ENCODE peak calls at places on chromosomes 13 and 19, in ten cellular contexts. L, W, X, Z, K, M, G, Y, E and N are unnamed samples.

GRCh38 chr13:97141564-97142005 is 80.5 kb upstream of the MBNL2 start:
- DNase-seq in L (no peak), W (peak; percentile 94), X (no peak), Z (no peak), K (peak; percentile 89), M (no peak), G (peak; percentile 93), Y (peak; percentile 26), E (peak; percentile 73), N (peak; percentile 71)

GRCh38 chr13:110444226-110444653 is 117.3 kb downstream of the RAB20 start:
- DNase-seq in L (no peak), W (peak; percentile 20), X (no peak), Z (peak; percentile 31), K (no peak), M (no peak), G (no peak), Y (no peak), E (peak; percentile 83), N (no peak)

GRCh38 chr13:33870046-33870668 is 52.2 kb downstream of the RFC3 start:
- DNase-seq in L (no peak), W (no peak), X (no peak), Z (no peak), K (no peak), M (no peak), G (no peak), Y (no peak), E (no peak), N (no peak)

GRCh38 chr19:5228932-5229777 is 111.5 kb downstream of the PTPRS start:
- DNase-seq in L (no peak), W (no peak), X (no peak), Z (no peak), K (peak; percentile 56), M (no peak), G (peak; percentile 53), Y (no peak), E (no peak), N (no peak)

GRCh38 chr13:112756967-112757758 is 67.3 kb downstream of the ATP11A start:
- DNase-seq in L (no peak), W (no peak), X (no peak), Z (no peak), K (no peak), M (no peak), G (no peak), Y (peak; percentile 77), E (no peak), N (no peak)

GRCh38 chr13:63393112-63393511 is 1977.5 kb upstream of the PCDH20 start:
- DNase-seq in L (no peak), W (peak; percentile 3), X (no peak), Z (no peak), K (peak; percentile 16), M (no peak), G (no peak), Y (no peak), E (no peak), N (no peak)

GRCh38 chr13:49308104-49308875 is 60.6 kb downstream of the CDADC1 start:
- DNase-seq in L (peak; percentile 71), W (peak; percentile 66), X (peak; percentile 61), Z (peak; percentile 85), K (no peak), M (no peak), G (peak; percentile 85), Y (no peak), E (peak; percentile 98), N (no peak)

GRCh38 chr13:42170029-42170428 is 101.9 kb upstream of the AKAP11 start:
- DNase-seq in L (no peak), W (no peak), X (no peak), Z (no peak), K (no peak), M (no peak), G (no peak), Y (peak; percentile 70), E (no peak), N (no peak)

GRCh38 chr19:39240421-39240820 is 4.4 kb downstream of the IFNL3 start:
- DNase-seq in L (no peak), W (no peak), X (no peak), Z (no peak), K (no peak), M (no peak), G (no peak), Y (no peak), E (no peak), N (no peak)

GRCh38 chr13:95492044-95492801 is 60.3 kb upstream of the CLDN10 start:
- DNase-seq in L (no peak), W (no peak), X (no peak), Z (no peak), K (peak; percentile 55), M (no peak), G (no peak), Y (peak; percentile 13), E (no peak), N (no peak)

GRCh38 chr13:69903081-69903480 is 204.5 kb upstream of the ATXN8OS start:
- DNase-seq in L (no peak), W (no peak), X (no peak), Z (no peak), K (no peak), M (no peak), G (no peak), Y (no peak), E (no peak), N (no peak)

GRCh38 chr13:25690582-25690981 is 318.8 kb downstream of the ATP8A2 start:
- DNase-seq in L (no peak), W (no peak), X (no peak), Z (no peak), K (no peak), M (no peak), G (no peak), Y (no peak), E (no peak), N (no peak)

GRCh38 chr13:48304132-48304876 is 753 bp downstream of the RB1 start:
- DNase-seq in L (peak; percentile 21), W (peak; percentile 55), X (no peak), Z (peak; percentile 36), K (peak; percentile 22), M (peak; percentile 36), G (peak; percentile 70), Y (peak; percentile 59), E (peak; percentile 72), N (peak; percentile 7)

GRCh38 chr19:29667941-29668340 is 2.7 kb downstream of the PLEKHF1 start:
- DNase-seq in L (no peak), W (no peak), X (no peak), Z (no peak), K (no peak), M (peak; percentile 73), G (peak; percentile 32), Y (no peak), E (peak; percentile 60), N (no peak)

GRCh38 chr19:3357362-3357730 is 9.0 kb upstream of the NFIC start:
- DNase-seq in L (no peak), W (no peak), X (no peak), Z (no peak), K (no peak), M (no peak), G (no peak), Y (no peak), E (no peak), N (no peak)

GRCh38 chr13:40401911-40402776 is 264.3 kb downstream of the FOXO1 start:
- DNase-seq in L (peak; percentile 95), W (peak; percentile 92), X (peak; percentile 96), Z (peak; percentile 95), K (peak; percentile 89), M (no peak), G (peak; percentile 96), Y (no peak), E (peak; percentile 99), N (peak; percentile 79)

GRCh38 chr19:50723735-50724521 is 764 bp downstream of the CLEC11A start:
- DNase-seq in L (no peak), W (no peak), X (no peak), Z (no peak), K (no peak), M (no peak), G (peak; percentile 38), Y (no peak), E (no peak), N (no peak)
- H3K27ac ChIP-seq in L (peak overlapping the region; percentile 75), W (peak overlapping the region; percentile 87), X (peak overlapping the region; percentile 69), Z (peak overlapping the region; percentile 66), K (peak overlapping the region; percentile 86), M (no peak overlapping the region), G (peak overlapping the region; percentile 78), Y (no peak overlapping the region), E (peak overlapping the region; percentile 63), N (peak overlapping the region; percentile 81)

DNA sequence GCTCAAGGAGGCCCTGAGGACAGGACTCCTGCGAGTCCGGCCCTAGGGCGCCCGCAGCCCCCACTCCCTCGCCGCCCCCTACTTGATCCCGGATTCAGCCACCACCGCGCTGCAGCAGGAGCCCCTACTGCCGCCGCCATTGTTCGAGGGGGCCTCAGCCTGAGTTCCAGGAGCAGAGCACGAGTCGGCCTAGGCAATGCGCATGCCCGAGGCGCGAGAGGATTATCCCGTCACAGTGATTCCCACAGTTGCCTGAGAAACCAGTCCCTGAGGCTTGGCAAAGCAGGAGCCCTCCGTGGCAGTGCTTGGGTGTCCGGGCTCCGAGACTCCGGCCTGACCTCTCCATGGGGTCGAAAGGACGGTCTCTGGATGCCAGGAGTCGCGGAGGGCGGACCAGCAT is 68.4 kb upstream of the ZNF420 start:
- DNase-seq in L (no peak), W (no peak), X (no peak), Z (no peak), K (no peak), M (no peak), G (no peak), Y (no peak), E (no peak), N (no peak)
- H3K9me3 ChIP-seq in L (peaks cover 3% of the 10 kb centered on the region), W (peaks cover 66% of the 10 kb centered on the region), X (no peaks in the 10 kb centered on the region), Z (peaks cover 62% of the 10 kb centered on the region), K (peaks cover 93% of the 10 kb centered on the region), M (no peaks in the 10 kb centered on the region), G (no peaks in the 10 kb centered on the region), Y (no peaks in the 10 kb centered on the region), E (peaks cover 49% of the 10 kb centered on the region), N (peaks cover 83% of the 10 kb centered on the region)

GRCh38 chr19:18120127-18120526 is 22.5 kb downstream of the MAST3 start:
- DNase-seq in L (no peak), W (no peak), X (no peak), Z (no peak), K (no peak), M (no peak), G (no peak), Y (no peak), E (no peak), N (no peak)
- H3K27ac ChIP-seq in L (no peak overlapping the region), W (no peak overlapping the region), X (no peak overlapping the region), Z (no peak overlapping the region), K (no peak overlapping the region), M (peak overlapping the region; percentile 78), G (no peak overlapping the region), Y (no peak overlapping the region), E (no peak overlapping the region), N (no peak overlapping the region)

DNA sequence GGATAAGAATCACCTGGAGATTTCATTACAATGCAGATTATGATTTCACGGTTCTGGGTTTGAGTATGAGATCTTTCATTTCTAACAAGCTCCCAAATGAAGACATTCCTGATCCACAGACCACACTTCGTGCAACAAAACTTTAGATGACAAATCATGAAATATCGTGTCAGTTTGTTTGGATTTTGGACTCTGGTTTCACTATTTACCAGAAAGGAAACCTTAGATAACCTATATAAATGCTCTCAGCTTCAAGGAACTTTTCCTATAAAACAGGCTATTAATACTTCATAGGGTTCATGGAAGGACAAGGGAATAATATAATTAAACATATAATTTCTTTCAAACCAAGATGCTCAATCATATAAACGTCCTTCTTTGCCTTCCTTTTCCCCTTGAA is 930.5 kb upstream of the SLC10A2 start:
- DNase-seq in L (no peak), W (peak; percentile 3), X (no peak), Z (no peak), K (no peak), M (no peak), G (no peak), Y (no peak), E (no peak), N (no peak)
- H3K9me3 ChIP-seq in L (no peaks in the 10 kb centered on the region), W (no peaks in the 10 kb centered on the region), X (no peaks in the 10 kb centered on the region), Z (peaks cover 3% of the 10 kb centered on the region), K (no peaks in the 10 kb centered on the region), M (no peaks in the 10 kb centered on the region), G (no peaks in the 10 kb centered on the region), Y (no peaks in the 10 kb centered on the region), E (no peaks in the 10 kb centered on the region), N (no peaks in the 10 kb centered on the region)